ENCODE peak calls at places on chromosomes 3 and 15, in eight cellular contexts. P is A549; H is ovary; E is testis; T is thoracic aorta; A is neuronal stem cell; K is CD4-positive, CD25-positive, alpha-beta regulatory T cell; Z is aorta. Y is an unnamed sample. For H3K4me1, the result is how much of the 10 kb centered on the place peaks cover.

GRCh38 chr3:188051801-188052228 is 102.1 kb upstream of the LPP start:
- DNase-seq in P (no peak), H (peak), E (peak), T (peak), A (no peak), K (no peak), Z (peak), Y (peak)

GRCh38 chr3:138197058-138197457 is 10.0 kb downstream of the ARMC8 start:
- DNase-seq in P (no peak), H (no peak), E (peak), T (no peak), A (no peak), K (no peak), Z (no peak), Y (peak)

GRCh38 chr3:161371441-161372320 is at the start of gene SPTSSB:
- DNase-seq in P (peak), H (no peak), E (no peak), T (no peak), A (peak), K (peak), Z (peak), Y (peak)

GRCh38 chr3:36595531-36595930 is 168.8 kb downstream of the DCLK3 start:
- DNase-seq in P (no peak), H (no peak), E (no peak), T (no peak), A (no peak), K (no peak), Z (no peak), Y (no peak)

GRCh38 chr3:3902156-3902555 is 102.9 kb downstream of the LRRN1 start:
- DNase-seq in P (no peak), H (no peak), E (no peak), T (no peak), A (no peak), K (no peak), Z (no peak), Y (no peak)

GRCh38 chr3:132726341-132726823 is 4.2 kb upstream of the NPHP3 start:
- DNase-seq in P (peak), H (no peak), E (no peak), T (no peak), A (peak), K (peak), Z (no peak), Y (no peak)

GRCh38 chr3:186959029-186959624 is 28.8 kb downstream of the ST6GAL1 start:
- DNase-seq in P (no peak), H (no peak), E (no peak), T (no peak), A (no peak), K (no peak), Z (no peak), Y (no peak)

GRCh38 chr3:189392969-189393368 is 221.2 kb downstream of the TPRG1 start:
- DNase-seq in P (peak), H (no peak), E (no peak), T (no peak), A (no peak), K (no peak), Z (no peak), Y (no peak)

GRCh38 chr3:129688310-129688895 is 81.9 kb upstream of the PLXND1 start:
- DNase-seq in P (no peak), H (peak), E (peak), T (peak), A (peak), K (no peak), Z (peak), Y (peak)

GRCh38 chr15:32856753-32857152 is 138.9 kb downstream of the GREM1 start:
- DNase-seq in P (no peak), H (no peak), E (no peak), T (no peak), A (no peak), K (no peak), Z (no peak), Y (no peak)

DNA sequence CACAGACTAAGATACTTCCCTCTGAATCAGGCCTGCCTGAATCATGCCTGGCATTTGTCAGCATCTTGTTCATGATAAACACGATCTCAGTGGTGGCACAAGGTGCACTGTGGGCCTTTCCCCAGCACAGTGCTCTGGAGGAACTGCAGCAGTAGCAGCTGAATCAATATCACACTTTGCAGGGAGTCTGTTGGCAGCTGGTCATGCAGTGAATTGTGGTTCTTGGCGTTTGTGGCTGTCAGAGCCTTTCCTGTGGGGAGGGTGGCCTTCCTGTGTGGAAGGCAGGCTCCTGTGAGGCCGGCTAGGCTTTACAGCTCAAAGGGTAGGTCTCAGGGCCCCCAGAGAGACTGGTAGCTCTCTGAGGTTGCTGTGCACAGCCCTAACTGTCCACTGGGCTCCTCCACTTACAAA is 54.4 kb upstream of the TLE3 start:
- DNase-seq in P (no peak), H (no peak), E (no peak), T (no peak), A (no peak), K (no peak), Z (no peak), Y (no peak)
- H3K27ac ChIP-seq in P (peak), H (no peak), E (no peak), T (no peak), A (no peak), K (no peak), Z (no peak), Y (no peak)

DNA sequence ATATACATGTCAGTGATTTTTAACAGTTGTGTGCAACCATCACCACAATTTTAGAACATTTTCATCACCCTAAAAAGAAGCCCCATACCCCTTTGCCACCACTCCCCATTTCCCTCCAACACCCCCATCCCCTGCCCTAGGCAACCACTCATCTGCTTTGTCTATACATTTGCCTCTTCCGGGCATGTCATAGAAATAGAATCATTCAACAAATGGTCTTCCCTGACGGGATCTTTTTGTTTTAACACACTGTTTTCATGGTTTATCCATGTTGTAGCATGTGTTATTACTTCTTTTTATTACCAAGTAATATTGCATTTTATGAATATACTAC is 4.0 kb downstream of the VILL start:
- DNase-seq in P (no peak), H (no peak), E (no peak), T (no peak), A (no peak), K (no peak), Z (no peak), Y (no peak)
- H3K4me1 ChIP-seq in P (under half), H (under half), E (under half), T (under half), A (under half), K (half or more), Z (under half), Y (under half)

DNA sequence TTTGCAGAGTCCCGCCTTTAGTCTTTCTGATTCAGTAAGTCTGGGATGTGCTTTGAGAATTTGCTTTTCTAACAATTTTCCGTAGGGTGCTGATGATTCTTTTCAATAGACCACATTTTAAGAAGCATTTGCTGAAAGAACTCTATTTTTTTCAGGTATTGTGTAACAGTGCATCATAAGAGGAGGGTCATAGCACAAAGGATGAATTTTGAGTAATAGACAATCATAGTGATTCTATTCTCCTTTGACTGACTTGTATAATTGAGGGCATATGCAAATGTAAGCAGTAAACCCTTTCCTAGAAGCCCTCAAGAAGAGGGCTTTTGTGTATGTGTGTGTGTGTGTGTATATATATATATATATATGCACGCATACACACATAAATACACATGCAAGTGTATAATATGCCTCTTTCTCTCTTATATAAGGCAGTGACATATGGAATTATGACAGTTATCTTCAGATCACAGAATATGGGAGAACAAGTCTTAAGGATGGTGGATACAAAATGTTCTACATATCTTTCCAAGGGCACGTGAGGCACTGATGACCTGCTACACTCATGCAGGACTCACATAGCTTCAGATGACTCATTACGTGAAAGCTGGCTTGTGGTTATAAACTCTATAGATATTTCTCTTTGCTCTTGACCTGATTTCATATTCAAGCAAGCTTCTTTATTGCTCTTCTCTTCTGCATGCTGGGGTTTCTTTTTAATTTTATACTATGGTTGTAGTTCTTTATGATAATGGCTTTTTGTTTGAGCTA is 6.5 kb upstream of the PLSCR1 start:
- DNase-seq in P (peak), H (no peak), E (no peak), T (no peak), A (no peak), K (no peak), Z (no peak), Y (no peak)
- H3K27ac ChIP-seq in P (no peak), H (no peak), E (no peak), T (no peak), A (no peak), K (no peak), Z (no peak), Y (no peak)

DNA sequence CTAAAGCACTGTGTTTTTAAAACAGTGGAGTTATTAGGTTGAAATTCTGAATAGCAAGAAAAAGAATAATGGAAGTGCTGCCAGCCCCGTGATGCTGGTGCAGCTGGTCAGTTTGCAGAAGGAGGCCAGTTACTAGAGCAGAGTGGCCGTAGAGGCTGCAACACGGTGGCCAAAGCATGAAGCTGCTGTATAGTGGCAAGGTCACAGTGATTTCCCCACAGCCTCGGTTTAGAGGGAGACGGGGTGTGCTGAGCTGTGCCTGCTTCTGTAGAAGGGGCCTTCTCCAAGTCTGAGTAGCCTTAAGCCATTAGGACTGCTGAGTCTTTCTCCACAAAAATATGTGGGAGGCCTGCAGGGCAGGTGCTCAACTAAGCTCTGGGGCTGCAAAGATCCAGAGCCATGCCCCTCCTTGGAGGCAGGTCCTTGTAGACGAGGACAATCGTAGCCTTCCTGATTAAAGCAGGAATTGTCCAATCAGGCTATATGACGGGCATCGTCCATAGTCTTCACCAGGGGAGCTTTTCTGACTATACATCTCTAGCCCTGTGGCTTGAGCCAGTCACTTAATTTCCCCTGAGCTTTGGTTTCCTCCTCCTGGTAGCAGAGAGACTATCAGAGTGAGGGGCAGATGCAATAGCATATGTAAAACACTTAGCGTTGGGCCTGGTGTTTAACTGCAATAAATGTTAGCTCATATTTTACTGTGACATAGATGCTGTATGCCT is 151.6 kb downstream of the PGPEP1L start:
- DNase-seq in P (no peak), H (no peak), E (peak), T (no peak), A (no peak), K (no peak), Z (no peak), Y (no peak)
- H3K4me1 ChIP-seq in P (half or more), H (under half), E (half or more), T (half or more), A (under half), K (under half), Z (under half), Y (under half)

GRCh38 chr3:152834354-152835310 is at the start of gene P2RY1:
- DNase-seq in P (peak), H (peak), E (peak), T (no peak), A (peak), K (peak), Z (peak), Y (peak)
- H3K27ac ChIP-seq in P (peak), H (peak), E (peak), T (peak), A (peak), K (no peak), Z (no peak), Y (peak)

GRCh38 chr15:70120109-70120508 is 22.4 kb upstream of the TLE3 start:
- DNase-seq in P (no peak), H (no peak), E (no peak), T (no peak), A (no peak), K (no peak), Z (no peak), Y (no peak)
- H3K4me1 ChIP-seq in P (under half), H (under half), E (under half), T (under half), A (under half), K (under half), Z (under half), Y (under half)

DNA sequence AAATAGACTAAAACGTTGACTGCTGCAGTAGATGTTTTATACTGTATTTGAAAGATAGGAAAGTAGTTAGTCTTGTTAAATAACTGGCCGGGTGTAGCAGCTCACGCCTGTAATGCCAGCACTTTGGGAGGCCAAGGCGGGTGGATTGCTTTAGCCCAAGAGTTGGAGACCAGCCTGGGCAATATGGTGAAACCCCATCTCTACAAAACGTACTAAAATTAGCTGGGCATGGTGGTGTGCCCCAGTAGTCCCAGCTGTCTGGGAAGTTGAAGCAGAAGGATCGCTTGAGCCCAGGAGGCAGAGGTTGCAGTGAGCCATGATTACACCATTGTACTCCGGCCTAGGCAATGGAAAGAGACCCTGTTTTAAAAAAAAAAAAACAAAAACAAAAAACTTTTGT is 60.5 kb upstream of the ULK4 start:
- DNase-seq in P (no peak), H (no peak), E (no peak), T (no peak), A (no peak), K (no peak), Z (no peak), Y (no peak)
- H3K27ac ChIP-seq in P (peak), H (peak), E (no peak), T (no peak), A (peak), K (no peak), Z (no peak), Y (peak)

DNA sequence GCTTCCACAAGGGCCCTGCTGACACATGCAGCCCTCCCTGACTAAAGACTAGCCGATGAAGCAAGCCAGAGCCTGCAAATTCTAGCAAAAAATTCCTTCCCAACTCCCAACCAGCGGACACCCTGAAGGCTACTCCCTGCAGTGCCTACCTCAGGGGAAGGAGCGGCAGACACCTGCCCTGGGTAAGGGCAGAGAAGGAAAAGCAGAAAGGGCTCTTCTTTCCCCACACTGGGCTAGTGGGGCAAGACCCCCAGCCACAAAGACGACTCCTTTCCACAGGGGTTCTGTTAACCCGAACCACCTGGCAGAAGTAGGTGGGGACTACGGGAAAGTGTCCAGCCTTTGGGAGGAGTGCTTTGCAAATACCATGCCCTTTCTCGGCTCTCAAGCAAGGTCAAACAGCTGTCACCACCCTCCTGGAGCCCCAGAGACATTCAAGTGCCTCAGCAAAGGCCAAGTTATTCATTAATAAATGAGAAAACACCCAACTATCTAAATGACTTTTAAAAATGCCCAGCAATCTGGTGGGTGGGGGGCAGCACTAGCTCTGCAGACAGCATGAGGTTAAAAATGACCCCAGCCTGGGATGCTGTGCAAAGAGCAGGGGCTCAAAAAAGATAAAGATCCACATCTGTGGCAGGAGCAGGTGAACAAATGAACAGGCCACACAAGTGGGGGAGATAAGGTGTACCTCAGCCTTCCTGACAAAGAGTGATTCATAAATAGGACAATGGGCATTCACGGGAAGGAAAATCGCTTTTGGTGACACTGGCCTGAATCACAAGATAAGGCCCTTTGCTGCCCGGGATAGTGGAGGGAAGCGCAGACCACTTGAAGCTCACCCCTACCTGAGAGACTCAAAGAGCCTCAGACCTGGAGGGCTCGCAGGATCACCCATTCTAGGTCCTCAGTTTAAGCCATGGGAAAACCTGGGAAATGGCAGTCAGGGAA is 33.0 kb downstream of the CCDC12 start:
- DNase-seq in P (peak), H (no peak), E (no peak), T (no peak), A (no peak), K (no peak), Z (no peak), Y (no peak)
- H3K4me1 ChIP-seq in P (half or more), H (under half), E (under half), T (under half), A (under half), K (under half), Z (under half), Y (half or more)